ENCODE peak calls at places on chromosomes 1 and 21, in five cellular contexts. One of them, this sample, is unnamed.

GRCh38 chr1:62068978-62069377 is 125.7 kb upstream of the L1TD1 start:
- DNase-seq in K562: no peak
- DNase-seq in AG10803: no peak
- DNase-seq in CD8-positive, alpha-beta T cell: no peak
- DNase-seq in A549: no peak
- DNase-seq in this sample: no peak

GRCh38 chr1:179817789-179818188 is 59.8 kb downstream of the TOR1AIP2 start:
- DNase-seq in K562: no peak
- DNase-seq in AG10803: peak
- DNase-seq in CD8-positive, alpha-beta T cell: no peak
- DNase-seq in A549: no peak
- DNase-seq in this sample: no peak

GRCh38 chr1:172390620-172391491 is 29.6 kb upstream of the C1orf105 start:
- DNase-seq in K562: no peak
- DNase-seq in AG10803: peak
- DNase-seq in CD8-positive, alpha-beta T cell: no peak
- DNase-seq in A549: no peak
- DNase-seq in this sample: no peak

GRCh38 chr1:79695133-79695532 is 688.6 kb upstream of the ADGRL4 start:
- DNase-seq in K562: no peak
- DNase-seq in AG10803: no peak
- DNase-seq in CD8-positive, alpha-beta T cell: no peak
- DNase-seq in A549: no peak
- DNase-seq in this sample: no peak

GRCh38 chr1:58584082-58584895 is 7.2 kb upstream of the TACSTD2 start:
- DNase-seq in K562: peak
- DNase-seq in AG10803: peak
- DNase-seq in CD8-positive, alpha-beta T cell: no peak
- DNase-seq in A549: peak
- DNase-seq in this sample: no peak

GRCh38 chr1:91872560-91873081 is 13.3 kb downstream of the TGFBR3 start:
- DNase-seq in K562: peak
- DNase-seq in AG10803: no peak
- DNase-seq in CD8-positive, alpha-beta T cell: no peak
- DNase-seq in A549: no peak
- DNase-seq in this sample: no peak

GRCh38 chr1:63651110-63651776 is 58.0 kb downstream of the PGM1 start:
- DNase-seq in K562: no peak
- DNase-seq in AG10803: no peak
- DNase-seq in CD8-positive, alpha-beta T cell: no peak
- DNase-seq in A549: no peak
- DNase-seq in this sample: no peak

GRCh38 chr1:156086256-156086662 is 4.0 kb upstream of the MEX3A start:
- DNase-seq in K562: no peak
- DNase-seq in AG10803: peak
- DNase-seq in CD8-positive, alpha-beta T cell: no peak
- DNase-seq in A549: no peak
- DNase-seq in this sample: no peak

GRCh38 chr1:156551866-156552265 is 20.5 kb downstream of the IQGAP3 start:
- DNase-seq in K562: no peak
- DNase-seq in AG10803: peak
- DNase-seq in CD8-positive, alpha-beta T cell: no peak
- DNase-seq in A549: peak
- DNase-seq in this sample: no peak

GRCh38 chr1:160670701-160671100 is 23.9 kb upstream of the SLAMF1 start:
- DNase-seq in K562: no peak
- DNase-seq in AG10803: no peak
- DNase-seq in CD8-positive, alpha-beta T cell: no peak
- DNase-seq in A549: no peak
- DNase-seq in this sample: no peak

GRCh38 chr1:100921110-100921706 is 25.3 kb downstream of the SLC30A7 start:
- DNase-seq in K562: peak
- DNase-seq in AG10803: peak
- DNase-seq in CD8-positive, alpha-beta T cell: no peak
- DNase-seq in A549: peak
- DNase-seq in this sample: no peak

GRCh38 chr1:55447488-55447887 is 232.3 kb upstream of the USP24 start:
- DNase-seq in K562: no peak
- DNase-seq in AG10803: no peak
- DNase-seq in CD8-positive, alpha-beta T cell: no peak
- DNase-seq in A549: peak
- DNase-seq in this sample: no peak

GRCh38 chr1:186792870-186793581 is 35.7 kb upstream of the PLA2G4A start:
- DNase-seq in K562: no peak
- DNase-seq in AG10803: no peak
- DNase-seq in CD8-positive, alpha-beta T cell: no peak
- DNase-seq in A549: no peak
- DNase-seq in this sample: no peak

GRCh38 chr1:222165625-222166024 is 382.3 kb downstream of the HHIPL2 start:
- DNase-seq in K562: no peak
- DNase-seq in AG10803: no peak
- DNase-seq in CD8-positive, alpha-beta T cell: no peak
- DNase-seq in A549: no peak
- DNase-seq in this sample: no peak

GRCh38 chr1:222167896-222168295 is 380.0 kb downstream of the HHIPL2 start:
- DNase-seq in K562: no peak
- DNase-seq in AG10803: no peak
- DNase-seq in CD8-positive, alpha-beta T cell: no peak
- DNase-seq in A549: no peak
- DNase-seq in this sample: no peak

GRCh38 chr1:222168621-222169020 is 379.3 kb downstream of the HHIPL2 start:
- DNase-seq in K562: no peak
- DNase-seq in AG10803: no peak
- DNase-seq in CD8-positive, alpha-beta T cell: no peak
- DNase-seq in A549: no peak
- DNase-seq in this sample: no peak

GRCh38 chr1:222167111-222167510 is 380.8 kb downstream of the HHIPL2 start:
- DNase-seq in K562: peak
- DNase-seq in AG10803: peak
- DNase-seq in CD8-positive, alpha-beta T cell: no peak
- DNase-seq in A549: peak
- DNase-seq in this sample: peak

DNA sequence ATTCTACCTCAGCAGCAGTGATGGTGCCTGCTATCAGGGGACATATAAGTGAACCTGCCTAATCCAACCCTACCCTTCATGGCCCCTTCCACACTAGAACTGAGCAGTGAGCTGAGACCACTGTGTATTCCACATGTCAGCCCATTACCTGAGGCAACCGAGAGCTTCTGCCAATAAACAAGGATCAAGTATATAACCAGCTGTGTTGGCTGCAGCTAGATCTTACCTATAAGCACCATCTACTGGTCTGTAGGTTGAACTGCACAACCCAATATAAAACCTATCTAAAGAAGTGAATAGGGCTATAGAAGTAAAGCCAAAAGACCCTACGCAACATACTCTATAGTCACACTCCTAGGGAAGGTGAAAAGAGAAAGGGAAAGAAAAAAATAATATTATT is 376.9 kb downstream of the HHIPL2 start:
- DNase-seq in K562: peak
- DNase-seq in AG10803: peak
- DNase-seq in CD8-positive, alpha-beta T cell: no peak
- DNase-seq in A549: peak
- DNase-seq in this sample: no peak
- TF ChIP-seq CTCF in K562: peak
- TF ChIP-seq CTCF in AG10803: peak
- TF ChIP-seq CTCF in CD8-positive, alpha-beta T cell: no peak
- TF ChIP-seq CTCF in A549: peak
- TF ChIP-seq CTCF in this sample: peak

GRCh38 chr1:183609313-183609712 is 19.1 kb upstream of the NCF2 start:
- DNase-seq in K562: peak
- DNase-seq in AG10803: peak
- DNase-seq in CD8-positive, alpha-beta T cell: no peak
- DNase-seq in A549: peak
- DNase-seq in this sample: no peak
- TF ChIP-seq CTCF in K562: peak
- TF ChIP-seq CTCF in AG10803: peak
- TF ChIP-seq CTCF in CD8-positive, alpha-beta T cell: no peak
- TF ChIP-seq CTCF in A549: peak
- TF ChIP-seq CTCF in this sample: peak

DNA sequence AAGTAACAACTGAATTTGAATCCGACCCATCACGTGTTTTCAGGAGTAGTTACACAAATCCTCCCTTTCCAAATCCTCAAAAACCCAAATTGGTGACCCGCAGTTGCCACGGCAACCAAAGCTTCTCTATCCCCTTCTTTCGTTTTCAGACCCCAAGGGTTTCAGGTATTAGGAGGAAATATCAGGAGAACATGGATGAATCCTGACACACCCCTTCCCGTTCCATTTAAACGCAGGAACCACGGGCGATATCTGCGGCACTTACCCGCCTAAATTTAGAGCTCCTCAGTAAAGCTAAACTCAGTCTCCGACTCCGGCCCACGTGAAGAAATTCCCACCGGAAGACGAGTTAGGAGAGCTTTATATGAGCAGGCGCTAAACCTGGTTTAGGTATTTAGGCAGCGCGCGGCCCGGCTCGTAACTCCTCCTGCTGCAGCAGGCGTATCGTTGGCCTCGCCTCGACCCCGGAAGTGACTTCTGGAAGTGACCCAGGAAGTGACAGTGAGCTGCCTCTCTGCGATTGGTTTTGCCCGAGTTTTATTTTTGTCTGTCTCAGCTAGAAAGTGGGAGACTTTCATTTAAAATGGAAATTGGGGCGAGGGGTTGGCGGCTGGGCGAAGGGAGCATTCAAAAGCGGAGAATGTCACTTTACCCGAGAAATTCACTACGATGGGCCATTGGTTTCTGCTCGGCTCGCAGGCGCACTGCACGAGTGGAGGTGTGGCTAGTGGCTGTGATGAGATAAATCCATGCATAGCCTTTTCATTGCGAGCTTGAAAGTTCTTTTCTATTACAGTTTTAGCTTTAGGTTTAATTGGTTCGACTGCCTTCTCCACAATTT is at the start of gene TAF1A:
- DNase-seq in K562: peak
- DNase-seq in AG10803: peak
- DNase-seq in CD8-positive, alpha-beta T cell: peak
- DNase-seq in A549: peak
- DNase-seq in this sample: peak
- TF ChIP-seq CTCF in K562: no peak
- TF ChIP-seq CTCF in AG10803: no peak
- TF ChIP-seq CTCF in CD8-positive, alpha-beta T cell: no peak
- TF ChIP-seq CTCF in A549: no peak
- TF ChIP-seq CTCF in this sample: no peak

DNA sequence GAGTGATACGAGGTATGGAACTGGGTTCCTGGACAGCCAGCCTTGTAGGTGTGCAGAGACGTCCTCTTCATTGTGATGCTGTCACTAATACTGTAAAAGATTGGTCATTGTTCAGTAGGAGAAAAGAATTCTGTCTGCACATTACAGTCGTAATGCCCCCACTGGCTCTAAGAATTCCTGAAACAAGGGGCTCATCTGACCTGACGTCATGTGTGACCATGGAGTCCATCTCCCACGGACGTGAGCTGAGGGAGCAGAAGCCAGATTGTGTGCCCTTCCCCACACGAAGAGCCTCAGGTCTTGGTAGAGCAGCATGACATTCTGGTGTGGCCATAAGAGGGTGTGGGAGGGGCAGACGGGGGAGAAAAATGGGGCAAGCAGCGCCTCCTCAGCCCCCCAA is 41.7 kb downstream of the POFUT2 start:
- DNase-seq in K562: no peak
- DNase-seq in AG10803: no peak
- DNase-seq in CD8-positive, alpha-beta T cell: no peak
- DNase-seq in A549: no peak
- DNase-seq in this sample: no peak
- TF ChIP-seq CTCF in K562: no peak
- TF ChIP-seq CTCF in AG10803: no peak
- TF ChIP-seq CTCF in CD8-positive, alpha-beta T cell: no peak
- TF ChIP-seq CTCF in A549: no peak
- TF ChIP-seq CTCF in this sample: no peak

GRCh38 chr1:203172184-203173115 is 3.2 kb downstream of the MYBPH start:
- DNase-seq in K562: peak
- DNase-seq in AG10803: peak
- DNase-seq in CD8-positive, alpha-beta T cell: no peak
- DNase-seq in A549: peak
- DNase-seq in this sample: peak
- TF ChIP-seq CTCF in K562: peak
- TF ChIP-seq CTCF in AG10803: peak
- TF ChIP-seq CTCF in CD8-positive, alpha-beta T cell: peak
- TF ChIP-seq CTCF in A549: peak
- TF ChIP-seq CTCF in this sample: peak

GRCh38 chr21:41786521-41786987 is 19.7 kb upstream of the RIPK4 start:
- DNase-seq in K562: no peak
- DNase-seq in AG10803: peak
- DNase-seq in CD8-positive, alpha-beta T cell: no peak
- DNase-seq in A549: no peak
- DNase-seq in this sample: no peak
- TF ChIP-seq CTCF in K562: no peak
- TF ChIP-seq CTCF in AG10803: no peak
- TF ChIP-seq CTCF in CD8-positive, alpha-beta T cell: no peak
- TF ChIP-seq CTCF in A549: no peak
- TF ChIP-seq CTCF in this sample: no peak

GRCh38 chr1:105872761-105873286 is 1183.7 kb upstream of the PRMT6 start:
- DNase-seq in K562: no peak
- DNase-seq in AG10803: no peak
- DNase-seq in CD8-positive, alpha-beta T cell: no peak
- DNase-seq in A549: no peak
- DNase-seq in this sample: no peak
- TF ChIP-seq CTCF in K562: no peak
- TF ChIP-seq CTCF in AG10803: no peak
- TF ChIP-seq CTCF in CD8-positive, alpha-beta T cell: no peak
- TF ChIP-seq CTCF in A549: no peak
- TF ChIP-seq CTCF in this sample: no peak

GRCh38 chr1:226029093-226029496 is 30.0 kb upstream of the SDE2 start:
- DNase-seq in K562: peak
- DNase-seq in AG10803: no peak
- DNase-seq in CD8-positive, alpha-beta T cell: no peak
- DNase-seq in A549: no peak
- DNase-seq in this sample: no peak
- TF ChIP-seq CTCF in K562: no peak
- TF ChIP-seq CTCF in AG10803: no peak
- TF ChIP-seq CTCF in CD8-positive, alpha-beta T cell: no peak
- TF ChIP-seq CTCF in A549: no peak
- TF ChIP-seq CTCF in this sample: no peak

GRCh38 chr1:246383217-246383616 is 123.9 kb downstream of the SMYD3 start:
- DNase-seq in K562: no peak
- DNase-seq in AG10803: no peak
- DNase-seq in CD8-positive, alpha-beta T cell: no peak
- DNase-seq in A549: no peak
- DNase-seq in this sample: no peak

GRCh38 chr1:246382589-246382988 is 124.5 kb downstream of the SMYD3 start:
- DNase-seq in K562: no peak
- DNase-seq in AG10803: no peak
- DNase-seq in CD8-positive, alpha-beta T cell: no peak
- DNase-seq in A549: no peak
- DNase-seq in this sample: no peak

GRCh38 chr1:246383791-246384190 is 123.3 kb downstream of the SMYD3 start:
- DNase-seq in K562: no peak
- DNase-seq in AG10803: no peak
- DNase-seq in CD8-positive, alpha-beta T cell: no peak
- DNase-seq in A549: no peak
- DNase-seq in this sample: no peak
- TF ChIP-seq CTCF in K562: no peak
- TF ChIP-seq CTCF in AG10803: no peak
- TF ChIP-seq CTCF in CD8-positive, alpha-beta T cell: no peak
- TF ChIP-seq CTCF in A549: no peak
- TF ChIP-seq CTCF in this sample: no peak

This sample was measured in glutamatergic neuron.